ENCODE peak calls at places on chromosomes 12 and 14, in six cellular contexts. One of them, this sample, is unnamed.

GRCh38 chr12:114371250-114371649 is 34.7 kb downstream of the TBX5 start:
- DNase-seq in cerebellum: no peak
- DNase-seq in NCI-H187: no peak
- DNase-seq in nephron progenitor cell: no peak
- DNase-seq in stimulated activated CD8-positive, alpha-beta memory T cell treated with anti-CD3 and anti-CD28 coated beads, Interleukin-7, amount 100 ng/mL, for 1 hour: no peak
- DNase-seq in NCI-H1694: no peak
- DNase-seq in this sample: no peak

GRCh38 chr12:53696655-53697321 is 20.9 kb upstream of the ATP5MC2 start:
- DNase-seq in cerebellum: no peak
- DNase-seq in NCI-H187: peak
- DNase-seq in nephron progenitor cell: no peak
- DNase-seq in stimulated activated CD8-positive, alpha-beta memory T cell treated with anti-CD3 and anti-CD28 coated beads, Interleukin-7, amount 100 ng/mL, for 1 hour: no peak
- DNase-seq in NCI-H1694: no peak
- DNase-seq in this sample: no peak

GRCh38 chr14:75128596-75128990 is 1.7 kb upstream of the NEK9 start:
- DNase-seq in cerebellum: no peak
- DNase-seq in NCI-H187: no peak
- DNase-seq in nephron progenitor cell: no peak
- DNase-seq in stimulated activated CD8-positive, alpha-beta memory T cell treated with anti-CD3 and anti-CD28 coated beads, Interleukin-7, amount 100 ng/mL, for 1 hour: no peak
- DNase-seq in NCI-H1694: no peak
- DNase-seq in this sample: no peak

GRCh38 chr12:74985986-74986319 is 223.7 kb downstream of the KCNC2 start:
- DNase-seq in cerebellum: no peak
- DNase-seq in NCI-H187: no peak
- DNase-seq in nephron progenitor cell: no peak
- DNase-seq in stimulated activated CD8-positive, alpha-beta memory T cell treated with anti-CD3 and anti-CD28 coated beads, Interleukin-7, amount 100 ng/mL, for 1 hour: no peak
- DNase-seq in NCI-H1694: no peak
- DNase-seq in this sample: no peak

GRCh38 chr14:96362071-96362964 is 823 bp downstream of the ATG2B start:
- DNase-seq in cerebellum: peak
- DNase-seq in NCI-H187: peak
- DNase-seq in nephron progenitor cell: peak
- DNase-seq in stimulated activated CD8-positive, alpha-beta memory T cell treated with anti-CD3 and anti-CD28 coated beads, Interleukin-7, amount 100 ng/mL, for 1 hour: no peak
- DNase-seq in NCI-H1694: peak
- DNase-seq in this sample: peak

GRCh38 chr12:81888341-81888740 is 129.2 kb upstream of the PPFIA2 start:
- DNase-seq in cerebellum: no peak
- DNase-seq in NCI-H187: no peak
- DNase-seq in nephron progenitor cell: no peak
- DNase-seq in stimulated activated CD8-positive, alpha-beta memory T cell treated with anti-CD3 and anti-CD28 coated beads, Interleukin-7, amount 100 ng/mL, for 1 hour: no peak
- DNase-seq in NCI-H1694: no peak
- DNase-seq in this sample: no peak

GRCh38 chr14:61574514-61574807 is 120.9 kb upstream of the HIF1A start:
- DNase-seq in cerebellum: no peak
- DNase-seq in NCI-H187: no peak
- DNase-seq in nephron progenitor cell: no peak
- DNase-seq in stimulated activated CD8-positive, alpha-beta memory T cell treated with anti-CD3 and anti-CD28 coated beads, Interleukin-7, amount 100 ng/mL, for 1 hour: no peak
- DNase-seq in NCI-H1694: no peak
- DNase-seq in this sample: no peak

GRCh38 chr12:108832730-108833354 is 24.5 kb downstream of the SSH1 start:
- DNase-seq in cerebellum: no peak
- DNase-seq in NCI-H187: no peak
- DNase-seq in nephron progenitor cell: no peak
- DNase-seq in stimulated activated CD8-positive, alpha-beta memory T cell treated with anti-CD3 and anti-CD28 coated beads, Interleukin-7, amount 100 ng/mL, for 1 hour: no peak
- DNase-seq in NCI-H1694: no peak
- DNase-seq in this sample: no peak

GRCh38 chr14:68948686-68949085 is 30.4 kb downstream of the ACTN1 start:
- DNase-seq in cerebellum: no peak
- DNase-seq in NCI-H187: no peak
- DNase-seq in nephron progenitor cell: no peak
- DNase-seq in stimulated activated CD8-positive, alpha-beta memory T cell treated with anti-CD3 and anti-CD28 coated beads, Interleukin-7, amount 100 ng/mL, for 1 hour: no peak
- DNase-seq in NCI-H1694: no peak
- DNase-seq in this sample: no peak

GRCh38 chr14:42428996-42429395 is 822.3 kb downstream of the LRFN5 start:
- DNase-seq in cerebellum: no peak
- DNase-seq in NCI-H187: no peak
- DNase-seq in nephron progenitor cell: no peak
- DNase-seq in stimulated activated CD8-positive, alpha-beta memory T cell treated with anti-CD3 and anti-CD28 coated beads, Interleukin-7, amount 100 ng/mL, for 1 hour: no peak
- DNase-seq in NCI-H1694: no peak
- DNase-seq in this sample: no peak

GRCh38 chr12:53219956-53220856 is 11.8 kb downstream of the RARG start:
- DNase-seq in cerebellum: peak
- DNase-seq in NCI-H187: no peak
- DNase-seq in nephron progenitor cell: peak
- DNase-seq in stimulated activated CD8-positive, alpha-beta memory T cell treated with anti-CD3 and anti-CD28 coated beads, Interleukin-7, amount 100 ng/mL, for 1 hour: peak
- DNase-seq in NCI-H1694: no peak
- DNase-seq in this sample: peak

GRCh38 chr14:94077111-94077821 is 3.7 kb downstream of the DDX24 start:
- DNase-seq in cerebellum: no peak
- DNase-seq in NCI-H187: no peak
- DNase-seq in nephron progenitor cell: no peak
- DNase-seq in stimulated activated CD8-positive, alpha-beta memory T cell treated with anti-CD3 and anti-CD28 coated beads, Interleukin-7, amount 100 ng/mL, for 1 hour: no peak
- DNase-seq in NCI-H1694: no peak
- DNase-seq in this sample: no peak

GRCh38 chr12:51270847-51271518 is 768 bp upstream of the SMAGP start:
- DNase-seq in cerebellum: no peak
- DNase-seq in NCI-H187: no peak
- DNase-seq in nephron progenitor cell: no peak
- DNase-seq in stimulated activated CD8-positive, alpha-beta memory T cell treated with anti-CD3 and anti-CD28 coated beads, Interleukin-7, amount 100 ng/mL, for 1 hour: no peak
- DNase-seq in NCI-H1694: no peak
- DNase-seq in this sample: no peak

GRCh38 chr14:76349993-76350392 is 25.9 kb upstream of the ESRRB start:
- DNase-seq in cerebellum: no peak
- DNase-seq in NCI-H187: no peak
- DNase-seq in nephron progenitor cell: no peak
- DNase-seq in stimulated activated CD8-positive, alpha-beta memory T cell treated with anti-CD3 and anti-CD28 coated beads, Interleukin-7, amount 100 ng/mL, for 1 hour: no peak
- DNase-seq in NCI-H1694: no peak
- DNase-seq in this sample: no peak

GRCh38 chr12:119071638-119072231 is 90.4 kb downstream of the SRRM4 start:
- DNase-seq in cerebellum: no peak
- DNase-seq in NCI-H187: no peak
- DNase-seq in nephron progenitor cell: no peak
- DNase-seq in stimulated activated CD8-positive, alpha-beta memory T cell treated with anti-CD3 and anti-CD28 coated beads, Interleukin-7, amount 100 ng/mL, for 1 hour: no peak
- DNase-seq in NCI-H1694: no peak
- DNase-seq in this sample: no peak

GRCh38 chr14:65356327-65356836 is 56.1 kb upstream of the FUT8 start:
- DNase-seq in cerebellum: no peak
- DNase-seq in NCI-H187: no peak
- DNase-seq in nephron progenitor cell: no peak
- DNase-seq in stimulated activated CD8-positive, alpha-beta memory T cell treated with anti-CD3 and anti-CD28 coated beads, Interleukin-7, amount 100 ng/mL, for 1 hour: no peak
- DNase-seq in NCI-H1694: no peak
- DNase-seq in this sample: peak

GRCh38 chr12:34625116-34625515 is 602.8 kb downstream of the ALG10 start:
- DNase-seq in cerebellum: no peak
- DNase-seq in NCI-H187: no peak
- DNase-seq in nephron progenitor cell: no peak
- DNase-seq in stimulated activated CD8-positive, alpha-beta memory T cell treated with anti-CD3 and anti-CD28 coated beads, Interleukin-7, amount 100 ng/mL, for 1 hour: no peak
- DNase-seq in NCI-H1694: peak
- DNase-seq in this sample: no peak

GRCh38 chr14:44606576-44606975 is 99.5 kb upstream of the FSCB start:
- DNase-seq in cerebellum: no peak
- DNase-seq in NCI-H187: no peak
- DNase-seq in nephron progenitor cell: no peak
- DNase-seq in stimulated activated CD8-positive, alpha-beta memory T cell treated with anti-CD3 and anti-CD28 coated beads, Interleukin-7, amount 100 ng/mL, for 1 hour: no peak
- DNase-seq in NCI-H1694: no peak
- DNase-seq in this sample: no peak

GRCh38 chr12:13851828-13852227 is 129.6 kb downstream of the GRIN2B start:
- DNase-seq in cerebellum: peak
- DNase-seq in NCI-H187: no peak
- DNase-seq in nephron progenitor cell: peak
- DNase-seq in stimulated activated CD8-positive, alpha-beta memory T cell treated with anti-CD3 and anti-CD28 coated beads, Interleukin-7, amount 100 ng/mL, for 1 hour: no peak
- DNase-seq in NCI-H1694: peak
- DNase-seq in this sample: peak

GRCh38 chr12:102883204-102883799 is 33.7 kb downstream of the PAH start:
- DNase-seq in cerebellum: peak
- DNase-seq in NCI-H187: peak
- DNase-seq in nephron progenitor cell: peak
- DNase-seq in stimulated activated CD8-positive, alpha-beta memory T cell treated with anti-CD3 and anti-CD28 coated beads, Interleukin-7, amount 100 ng/mL, for 1 hour: no peak
- DNase-seq in NCI-H1694: peak
- DNase-seq in this sample: peak

GRCh38 chr14:77071938-77072388 is 26.1 kb upstream of the CIPC start:
- DNase-seq in cerebellum: no peak
- DNase-seq in NCI-H187: no peak
- DNase-seq in nephron progenitor cell: no peak
- DNase-seq in stimulated activated CD8-positive, alpha-beta memory T cell treated with anti-CD3 and anti-CD28 coated beads, Interleukin-7, amount 100 ng/mL, for 1 hour: no peak
- DNase-seq in NCI-H1694: no peak
- DNase-seq in this sample: no peak